ENCODE peak calls at places on chromosomes 3 and 15, in five cellular contexts. One of them, this sample, is unnamed.

GRCh38 chr3:74539879-74540278 is 74.6 kb downstream of the CNTN3 start:
- DNase-seq in stimulated activated naive B cell treated with anti-CD40 and anti-IgM and Interleukin-4, amounts not matched to agents 10 μg/mL and 1 μg/mL and 100 μg/mL, for 72 hours: no peak
- DNase-seq in KBM-7: no peak
- DNase-seq in DMS153: no peak
- DNase-seq in activated CD8-positive, alpha-beta memory T cell treated with anti-CD3 and anti-CD28 coated beads, Interleukin-2, amount 50 U/mL, for 4 hours: no peak
- DNase-seq in this sample: no peak

GRCh38 chr15:63466378-63467192 is 37.8 kb upstream of the USP3 start:
- DNase-seq in KBM-7: peak
- DNase-seq in stimulated activated naive B cell treated with anti-CD40 and anti-IgM and Interleukin-4, amounts not matched to agents 10 μg/mL and 1 μg/mL and 100 μg/mL, for 72 hours: peak
- DNase-seq in activated CD8-positive, alpha-beta memory T cell treated with anti-CD3 and anti-CD28 coated beads, Interleukin-2, amount 50 U/mL, for 4 hours: peak
- DNase-seq in DMS153: peak
- DNase-seq in this sample: peak

GRCh38 chr3:96931491-96931890 is 117.1 kb downstream of the EPHA6 start:
- DNase-seq in DMS153: peak
- DNase-seq in stimulated activated naive B cell treated with anti-CD40 and anti-IgM and Interleukin-4, amounts not matched to agents 10 μg/mL and 1 μg/mL and 100 μg/mL, for 72 hours: no peak
- DNase-seq in activated CD8-positive, alpha-beta memory T cell treated with anti-CD3 and anti-CD28 coated beads, Interleukin-2, amount 50 U/mL, for 4 hours: no peak
- DNase-seq in KBM-7: no peak
- DNase-seq in this sample: no peak

GRCh38 chr3:78941587-78941986 is 826.2 kb downstream of the ROBO1 start:
- DNase-seq in stimulated activated naive B cell treated with anti-CD40 and anti-IgM and Interleukin-4, amounts not matched to agents 10 μg/mL and 1 μg/mL and 100 μg/mL, for 72 hours: no peak
- DNase-seq in activated CD8-positive, alpha-beta memory T cell treated with anti-CD3 and anti-CD28 coated beads, Interleukin-2, amount 50 U/mL, for 4 hours: no peak
- DNase-seq in KBM-7: no peak
- DNase-seq in DMS153: no peak
- DNase-seq in this sample: no peak

GRCh38 chr15:98699591-98700424 is 51.5 kb downstream of the IGF1R start:
- DNase-seq in activated CD8-positive, alpha-beta memory T cell treated with anti-CD3 and anti-CD28 coated beads, Interleukin-2, amount 50 U/mL, for 4 hours: no peak
- DNase-seq in DMS153: no peak
- DNase-seq in stimulated activated naive B cell treated with anti-CD40 and anti-IgM and Interleukin-4, amounts not matched to agents 10 μg/mL and 1 μg/mL and 100 μg/mL, for 72 hours: no peak
- DNase-seq in KBM-7: no peak
- DNase-seq in this sample: no peak

GRCh38 chr15:41607033-41607432 is 48.0 kb downstream of the TYRO3 start:
- DNase-seq in KBM-7: no peak
- DNase-seq in DMS153: no peak
- DNase-seq in stimulated activated naive B cell treated with anti-CD40 and anti-IgM and Interleukin-4, amounts not matched to agents 10 μg/mL and 1 μg/mL and 100 μg/mL, for 72 hours: no peak
- DNase-seq in activated CD8-positive, alpha-beta memory T cell treated with anti-CD3 and anti-CD28 coated beads, Interleukin-2, amount 50 U/mL, for 4 hours: no peak
- DNase-seq in this sample: no peak

GRCh38 chr15:31480356-31481058 is 153.9 kb downstream of the KLF13 start:
- DNase-seq in KBM-7: no peak
- DNase-seq in DMS153: no peak
- DNase-seq in stimulated activated naive B cell treated with anti-CD40 and anti-IgM and Interleukin-4, amounts not matched to agents 10 μg/mL and 1 μg/mL and 100 μg/mL, for 72 hours: no peak
- DNase-seq in activated CD8-positive, alpha-beta memory T cell treated with anti-CD3 and anti-CD28 coated beads, Interleukin-2, amount 50 U/mL, for 4 hours: peak
- DNase-seq in this sample: no peak

GRCh38 chr3:62529230-62529629 is 155.9 kb upstream of the FEZF2 start:
- DNase-seq in activated CD8-positive, alpha-beta memory T cell treated with anti-CD3 and anti-CD28 coated beads, Interleukin-2, amount 50 U/mL, for 4 hours: no peak
- DNase-seq in stimulated activated naive B cell treated with anti-CD40 and anti-IgM and Interleukin-4, amounts not matched to agents 10 μg/mL and 1 μg/mL and 100 μg/mL, for 72 hours: no peak
- DNase-seq in DMS153: no peak
- DNase-seq in KBM-7: peak
- DNase-seq in this sample: no peak

GRCh38 chr3:58874795-58875194 is 175.0 kb downstream of the CFAP20DC start:
- DNase-seq in DMS153: no peak
- DNase-seq in activated CD8-positive, alpha-beta memory T cell treated with anti-CD3 and anti-CD28 coated beads, Interleukin-2, amount 50 U/mL, for 4 hours: no peak
- DNase-seq in KBM-7: no peak
- DNase-seq in stimulated activated naive B cell treated with anti-CD40 and anti-IgM and Interleukin-4, amounts not matched to agents 10 μg/mL and 1 μg/mL and 100 μg/mL, for 72 hours: no peak
- DNase-seq in this sample: no peak

GRCh38 chr3:43285644-43286043 is 696 bp upstream of the SNRK start:
- DNase-seq in stimulated activated naive B cell treated with anti-CD40 and anti-IgM and Interleukin-4, amounts not matched to agents 10 μg/mL and 1 μg/mL and 100 μg/mL, for 72 hours: no peak
- DNase-seq in DMS153: no peak
- DNase-seq in activated CD8-positive, alpha-beta memory T cell treated with anti-CD3 and anti-CD28 coated beads, Interleukin-2, amount 50 U/mL, for 4 hours: no peak
- DNase-seq in KBM-7: no peak
- DNase-seq in this sample: no peak

GRCh38 chr15:65286069-65286703 is 497 bp downstream of the PARP16 start:
- DNase-seq in activated CD8-positive, alpha-beta memory T cell treated with anti-CD3 and anti-CD28 coated beads, Interleukin-2, amount 50 U/mL, for 4 hours: no peak
- DNase-seq in KBM-7: no peak
- DNase-seq in stimulated activated naive B cell treated with anti-CD40 and anti-IgM and Interleukin-4, amounts not matched to agents 10 μg/mL and 1 μg/mL and 100 μg/mL, for 72 hours: no peak
- DNase-seq in DMS153: no peak
- DNase-seq in this sample: peak

GRCh38 chr15:30917013-30917412 is 13.3 kb downstream of the FAN1 start:
- DNase-seq in stimulated activated naive B cell treated with anti-CD40 and anti-IgM and Interleukin-4, amounts not matched to agents 10 μg/mL and 1 μg/mL and 100 μg/mL, for 72 hours: no peak
- DNase-seq in KBM-7: no peak
- DNase-seq in activated CD8-positive, alpha-beta memory T cell treated with anti-CD3 and anti-CD28 coated beads, Interleukin-2, amount 50 U/mL, for 4 hours: no peak
- DNase-seq in DMS153: no peak
- DNase-seq in this sample: no peak

GRCh38 chr3:29065211-29065785 is 215.6 kb upstream of the RBMS3 start:
- DNase-seq in DMS153: peak
- DNase-seq in activated CD8-positive, alpha-beta memory T cell treated with anti-CD3 and anti-CD28 coated beads, Interleukin-2, amount 50 U/mL, for 4 hours: no peak
- DNase-seq in KBM-7: no peak
- DNase-seq in stimulated activated naive B cell treated with anti-CD40 and anti-IgM and Interleukin-4, amounts not matched to agents 10 μg/mL and 1 μg/mL and 100 μg/mL, for 72 hours: no peak
- DNase-seq in this sample: peak

GRCh38 chr15:91867581-91868026 is 14.1 kb downstream of the SLCO3A1 start:
- DNase-seq in DMS153: no peak
- DNase-seq in stimulated activated naive B cell treated with anti-CD40 and anti-IgM and Interleukin-4, amounts not matched to agents 10 μg/mL and 1 μg/mL and 100 μg/mL, for 72 hours: no peak
- DNase-seq in KBM-7: no peak
- DNase-seq in activated CD8-positive, alpha-beta memory T cell treated with anti-CD3 and anti-CD28 coated beads, Interleukin-2, amount 50 U/mL, for 4 hours: no peak
- DNase-seq in this sample: no peak

GRCh38 chr3:47404955-47405790 is 24.4 kb downstream of the PTPN23 start:
- DNase-seq in DMS153: no peak
- DNase-seq in activated CD8-positive, alpha-beta memory T cell treated with anti-CD3 and anti-CD28 coated beads, Interleukin-2, amount 50 U/mL, for 4 hours: no peak
- DNase-seq in stimulated activated naive B cell treated with anti-CD40 and anti-IgM and Interleukin-4, amounts not matched to agents 10 μg/mL and 1 μg/mL and 100 μg/mL, for 72 hours: no peak
- DNase-seq in KBM-7: no peak
- DNase-seq in this sample: no peak

GRCh38 chr15:93987068-93987467 is 244.3 kb upstream of the MCTP2 start:
- DNase-seq in stimulated activated naive B cell treated with anti-CD40 and anti-IgM and Interleukin-4, amounts not matched to agents 10 μg/mL and 1 μg/mL and 100 μg/mL, for 72 hours: no peak
- DNase-seq in activated CD8-positive, alpha-beta memory T cell treated with anti-CD3 and anti-CD28 coated beads, Interleukin-2, amount 50 U/mL, for 4 hours: peak
- DNase-seq in KBM-7: no peak
- DNase-seq in DMS153: no peak
- DNase-seq in this sample: no peak